ENCODE peak calls at places on chromosomes 2 and 18, in six cellular contexts. O is EL; Y is thyroid gland; F is activated T-helper 1 cell treated with Interleukin-2 at 50 U/mL for 16 hours; L is CD8-positive, alpha-beta memory T cell; V is HEK293T. X is an unnamed sample.

GRCh38 chr2:241463276-241464135 is 44.9 kb downstream of the STK25 start:
- DNase-seq in O (no peak), Y (no peak), F (no peak), L (no peak), V (no peak), X (no peak)

GRCh38 chr18:24492445-24492844 is 32.0 kb downstream of the HRH4 start:
- DNase-seq in O (no peak), Y (peak; percentile 85), F (no peak), L (no peak), V (no peak), X (no peak)

GRCh38 chr2:191322838-191323506 is 77.8 kb downstream of the MYO1B start:
- DNase-seq in O (no peak), Y (no peak), F (no peak), L (no peak), V (no peak), X (no peak)

GRCh38 chr2:3335001-3335400 is 42.6 kb downstream of the EIPR1 start:
- DNase-seq in O (no peak), Y (no peak), F (no peak), L (no peak), V (no peak), X (no peak)

GRCh38 chr18:44789704-44790103 is 109.0 kb downstream of the SETBP1 start:
- DNase-seq in O (peak; percentile 19), Y (peak; percentile 69), F (no peak), L (no peak), V (peak; percentile 13), X (peak; percentile 44)

GRCh38 chr2:165054667-165055066 is 99.3 kb upstream of the SLC38A11 start:
- DNase-seq in O (no peak), Y (no peak), F (no peak), L (no peak), V (no peak), X (no peak)

GRCh38 chr2:197163755-197164753 is 146.5 kb downstream of the ANKRD44 start:
- DNase-seq in O (no peak), Y (peak; percentile 3), F (no peak), L (no peak), V (no peak), X (no peak)

GRCh38 chr2:42359304-42359749 is 1.7 kb downstream of the COX7A2L start:
- DNase-seq in O (peak; percentile 17), Y (no peak), F (no peak), L (no peak), V (no peak), X (peak; percentile 40)

GRCh38 chr2:143429932-143430331 is 300.7 kb downstream of the ARHGAP15 start:
- DNase-seq in O (peak; percentile 37), Y (no peak), F (no peak), L (no peak), V (no peak), X (no peak)

GRCh38 chr2:21515903-21516302 is 392.1 kb downstream of the TDRD15 start:
- DNase-seq in O (peak; percentile 0), Y (no peak), F (no peak), L (no peak), V (no peak), X (no peak)